ENCODE peak calls at places on chromosomes 5 and 9, in eight cellular contexts. X is left ventricle myocardium inferior; N is NCI-H510A; V is foreskin fibroblast; P is RCC 7860; L is activated CD8-positive, alpha-beta memory T cell treated with anti-CD3 and anti-CD28 coated beads for 48 hours; F is uterus; Q is hypothalamus. K is an unnamed sample.

GRCh38 chr9:134136117-134136996 is 475 bp downstream of the WDR5 start:
- DNase-seq in X (no peak), N (no peak), V (no peak), P (no peak), L (no peak), F (peak; percentile 26), Q (peak; percentile 51), K (no peak)

GRCh38 chr5:72848474-72849428 is 32.3 kb downstream of the TNPO1 start:
- DNase-seq in X (peak; percentile 68), N (no peak), V (no peak), P (peak; percentile 4), L (peak; percentile 27), F (peak; percentile 39), Q (peak; percentile 56), K (peak; percentile 72)

GRCh38 chr5:160702856-160703453 is 149.1 kb downstream of the ATP10B start:
- DNase-seq in X (no peak), N (no peak), V (no peak), P (no peak), L (no peak), F (no peak), Q (no peak), K (no peak)

GRCh38 chr9:127154003-127154389 is 31.6 kb upstream of the ANGPTL2 start:
- DNase-seq in X (no peak), N (no peak), V (no peak), P (no peak), L (no peak), F (peak; percentile 14), Q (no peak), K (no peak)

GRCh38 chr9:99807276-99807852 is 14.3 kb upstream of the NR4A3 start:
- DNase-seq in X (peak; percentile 48), N (peak; percentile 15), V (peak; percentile 26), P (peak; percentile 15), L (no peak), F (peak; percentile 75), Q (peak; percentile 34), K (peak; percentile 83)

GRCh38 chr5:131538177-131538593 is 96.8 kb downstream of the RAPGEF6 start:
- DNase-seq in X (no peak), N (no peak), V (peak; percentile 72), P (peak; percentile 78), L (no peak), F (no peak), Q (no peak), K (no peak)

GRCh38 chr5:154406231-154406630 is 39.6 kb upstream of the SAP30L start:
- DNase-seq in X (no peak), N (no peak), V (no peak), P (peak; percentile 15), L (no peak), F (no peak), Q (no peak), K (no peak)

GRCh38 chr5:151078490-151079262 is 2.2 kb downstream of the TNIP1 start:
- DNase-seq in X (no peak), N (no peak), V (no peak), P (peak; percentile 84), L (peak; percentile 65), F (no peak), Q (no peak), K (no peak)

GRCh38 chr5:10479226-10479721 is 37.6 kb downstream of the ROPN1L start:
- DNase-seq in X (no peak), N (no peak), V (peak; percentile 62), P (peak; percentile 97), L (no peak), F (no peak), Q (no peak), K (no peak)

GRCh38 chr5:418681-419121 is 24.3 kb upstream of the EXOC3 start:
- DNase-seq in X (no peak), N (no peak), V (peak; percentile 64), P (no peak), L (no peak), F (no peak), Q (no peak), K (peak; percentile 57)

GRCh38 chr9:133571896-133572595 is 37.1 kb downstream of the FAM163B start:
- DNase-seq in X (no peak), N (no peak), V (no peak), P (no peak), L (no peak), F (no peak), Q (no peak), K (no peak)

GRCh38 chr9:134493471-134494272 is 147.9 kb upstream of the COL5A1 start:
- DNase-seq in X (no peak), N (no peak), V (no peak), P (no peak), L (no peak), F (no peak), Q (no peak), K (peak; percentile 52)

GRCh38 chr9:101736723-101737122 is 1.7 kb downstream of the GRIN3A start:
- DNase-seq in X (peak; percentile 20), N (peak; percentile 21), V (no peak), P (no peak), L (no peak), F (no peak), Q (no peak), K (no peak)

GRCh38 chr5:106321242-106321641 is 1349.5 kb downstream of the EFNA5 start:
- DNase-seq in X (no peak), N (no peak), V (no peak), P (peak; percentile 30), L (no peak), F (no peak), Q (no peak), K (no peak)

GRCh38 chr5:119327018-119327417 is 28.8 kb upstream of the TNFAIP8 start:
- DNase-seq in X (no peak), N (no peak), V (peak; percentile 62), P (no peak), L (no peak), F (no peak), Q (no peak), K (no peak)

GRCh38 chr5:119991645-119992044 is 362.3 kb downstream of the FAM170A start:
- DNase-seq in X (no peak), N (no peak), V (no peak), P (no peak), L (no peak), F (no peak), Q (no peak), K (no peak)

GRCh38 chr5:71461360-71461759 is 5.9 kb downstream of the BDP1 start:
- DNase-seq in X (no peak), N (no peak), V (no peak), P (no peak), L (no peak), F (no peak), Q (no peak), K (no peak)

GRCh38 chr9:1619915-1620705 is 395.0 kb upstream of the SMARCA2 start:
- DNase-seq in X (no peak), N (no peak), V (no peak), P (no peak), L (no peak), F (no peak), Q (no peak), K (no peak)

GRCh38 chr5:78797945-78798731 is 149.6 kb upstream of the LHFPL2 start:
- DNase-seq in X (no peak), N (no peak), V (peak; percentile 39), P (no peak), L (no peak), F (no peak), Q (no peak), K (no peak)

GRCh38 chr9:127523312-127523851 is 72.1 kb downstream of the LRSAM1 start:
- DNase-seq in X (no peak), N (no peak), V (peak; percentile 58), P (peak; percentile 46), L (no peak), F (peak; percentile 20), Q (no peak), K (no peak)

GRCh38 chr9:121532881-121533280 is 33.2 kb upstream of the GGTA1 start:
- DNase-seq in X (no peak), N (no peak), V (no peak), P (no peak), L (no peak), F (no peak), Q (no peak), K (no peak)

GRCh38 chr9:100602302-100602930 is 24.5 kb downstream of the CAVIN4 start:
- DNase-seq in X (no peak), N (peak; percentile 64), V (peak; percentile 29), P (peak; percentile 43), L (no peak), F (no peak), Q (peak; percentile 27), K (no peak)

K was measured in tibial artery.